ENCODE peak calls at places on chromosomes 4 and X, in four cellular contexts. One of them, this sample, is unnamed. For H3K9me3, the result is how much of the 10 kb centered on the place peaks cover.

GRCh38 chrX:26848511-26848910 is 614.6 kb downstream of the PPP4R3C start:
- DNase-seq in tibial nerve: no peak
- DNase-seq in K562: no peak
- DNase-seq in ovary: no peak
- DNase-seq in this sample: no peak

GRCh38 chrX:133191739-133192039 is 26.5 kb downstream of the TFDP3 start:
- DNase-seq in tibial nerve: no peak
- DNase-seq in K562: no peak
- DNase-seq in ovary: no peak
- DNase-seq in this sample: no peak

GRCh38 chr4:158192439-158193158 is 17.7 kb upstream of the TMEM144 start:
- DNase-seq in tibial nerve: no peak
- DNase-seq in K562: no peak
- DNase-seq in ovary: no peak
- DNase-seq in this sample: no peak

GRCh38 chr4:144456196-144456595 is 189.8 kb upstream of the HHIP start:
- DNase-seq in tibial nerve: no peak
- DNase-seq in K562: no peak
- DNase-seq in ovary: no peak
- DNase-seq in this sample: no peak

GRCh38 chrX:19739683-19740082 is 147.7 kb downstream of the SH3KBP1 start:
- DNase-seq in tibial nerve: peak
- DNase-seq in K562: peak
- DNase-seq in ovary: peak
- DNase-seq in this sample: peak

GRCh38 chr4:55396305-55397023 is 707 bp downstream of the TMEM165 start:
- DNase-seq in tibial nerve: peak
- DNase-seq in K562: peak
- DNase-seq in ovary: peak
- DNase-seq in this sample: peak

GRCh38 chr4:127846061-127846460 is 34.6 kb upstream of the PLK4 start:
- DNase-seq in tibial nerve: no peak
- DNase-seq in K562: peak
- DNase-seq in ovary: no peak
- DNase-seq in this sample: no peak

GRCh38 chr4:184598753-184599491 is 50.3 kb downstream of the CASP3 start:
- DNase-seq in tibial nerve: no peak
- DNase-seq in K562: no peak
- DNase-seq in ovary: no peak
- DNase-seq in this sample: no peak

GRCh38 chr4:102586644-102587021 is 85.5 kb downstream of the NFKB1 start:
- DNase-seq in tibial nerve: no peak
- DNase-seq in K562: no peak
- DNase-seq in ovary: no peak
- DNase-seq in this sample: no peak

GRCh38 chrX:39152106-39152649 is 350.9 kb downstream of the MID1IP1 start:
- DNase-seq in tibial nerve: no peak
- DNase-seq in K562: peak
- DNase-seq in ovary: peak
- DNase-seq in this sample: peak

GRCh38 chr4:188955066-188955465 is 815.8 kb downstream of the TRIML1 start:
- DNase-seq in tibial nerve: no peak
- DNase-seq in K562: no peak
- DNase-seq in ovary: no peak
- DNase-seq in this sample: no peak

GRCh38 chrX:18891561-18891945 is 92.4 kb downstream of the PHKA2 start:
- DNase-seq in tibial nerve: no peak
- DNase-seq in K562: no peak
- DNase-seq in ovary: no peak
- DNase-seq in this sample: no peak

GRCh38 chr4:27318740-27319139 is 458.1 kb downstream of the STIM2 start:
- DNase-seq in tibial nerve: no peak
- DNase-seq in K562: peak
- DNase-seq in ovary: no peak
- DNase-seq in this sample: peak

GRCh38 chr4:40180356-40180755 is 16.5 kb upstream of the RHOH start:
- DNase-seq in tibial nerve: no peak
- DNase-seq in K562: no peak
- DNase-seq in ovary: no peak
- DNase-seq in this sample: no peak

GRCh38 chr4:136078971-136079370 is 1453.3 kb downstream of the PCDH18 start:
- DNase-seq in tibial nerve: no peak
- DNase-seq in K562: no peak
- DNase-seq in ovary: no peak
- DNase-seq in this sample: no peak

GRCh38 chr4:110106946-110107325 is 91.5 kb downstream of the ELOVL6 start:
- DNase-seq in tibial nerve: no peak
- DNase-seq in K562: no peak
- DNase-seq in ovary: no peak
- DNase-seq in this sample: no peak

GRCh38 chr4:77818077-77818666 is 996 bp downstream of the CNOT6L start:
- DNase-seq in tibial nerve: peak
- DNase-seq in K562: peak
- DNase-seq in ovary: peak
- DNase-seq in this sample: peak

GRCh38 chr4:26194764-26195163 is 126.0 kb upstream of the RBPJ start:
- DNase-seq in tibial nerve: no peak
- DNase-seq in K562: no peak
- DNase-seq in ovary: no peak
- DNase-seq in this sample: no peak

GRCh38 chrX:44889824-44890223 is 16.8 kb downstream of the KDM6A start:
- DNase-seq in tibial nerve: no peak
- DNase-seq in K562: no peak
- DNase-seq in ovary: no peak
- DNase-seq in this sample: no peak

GRCh38 chr4:25993564-25994185 is 79.7 kb downstream of the SMIM20 start:
- DNase-seq in tibial nerve: no peak
- DNase-seq in K562: peak
- DNase-seq in ovary: no peak
- DNase-seq in this sample: peak

GRCh38 chrX:102832661-102833060 is 104.4 kb upstream of the RAB40AL start:
- DNase-seq in tibial nerve: no peak
- DNase-seq in K562: peak
- DNase-seq in ovary: no peak
- DNase-seq in this sample: no peak

GRCh38 chr4:1578301-1578781 is 105.8 kb downstream of the FAM53A start:
- DNase-seq in tibial nerve: no peak
- DNase-seq in K562: no peak
- DNase-seq in ovary: peak
- DNase-seq in this sample: peak

GRCh38 chr4:66577922-66578321 is 907.6 kb upstream of the EPHA5 start:
- DNase-seq in tibial nerve: no peak
- DNase-seq in K562: no peak
- DNase-seq in ovary: no peak
- DNase-seq in this sample: no peak

GRCh38 chrX:129449141-129449540 is 74.1 kb downstream of the SMARCA1 start:
- DNase-seq in tibial nerve: no peak
- DNase-seq in K562: peak
- DNase-seq in ovary: no peak
- DNase-seq in this sample: no peak

GRCh38 chr4:1246111-1246881 is 2.6 kb downstream of the CTBP1 start:
- DNase-seq in tibial nerve: no peak
- DNase-seq in K562: no peak
- DNase-seq in ovary: peak
- DNase-seq in this sample: peak

GRCh38 chrX:97389761-97390192 is 506.1 kb downstream of the RPA4 start:
- DNase-seq in tibial nerve: no peak
- DNase-seq in K562: no peak
- DNase-seq in ovary: no peak
- DNase-seq in this sample: no peak

GRCh38 chr4:55609393-55609821 is 17.4 kb upstream of the PDCL2 start:
- DNase-seq in tibial nerve: no peak
- DNase-seq in K562: no peak
- DNase-seq in ovary: no peak
- DNase-seq in this sample: no peak

GRCh38 chrX:121122332-121122731 is 74.9 kb downstream of the GLUD2 start:
- DNase-seq in tibial nerve: no peak
- DNase-seq in K562: no peak
- DNase-seq in ovary: no peak
- DNase-seq in this sample: no peak

GRCh38 chr4:123327846-123328447 is 68.6 kb upstream of the SPRY1 start:
- DNase-seq in tibial nerve: no peak
- DNase-seq in K562: no peak
- DNase-seq in ovary: no peak
- DNase-seq in this sample: no peak

GRCh38 chr4:123327346-123327745 is 69.2 kb upstream of the SPRY1 start:
- DNase-seq in tibial nerve: no peak
- DNase-seq in K562: no peak
- DNase-seq in ovary: no peak
- DNase-seq in this sample: no peak

GRCh38 chr4:123319639-123320038 is 77.0 kb upstream of the SPRY1 start:
- DNase-seq in tibial nerve: no peak
- DNase-seq in K562: no peak
- DNase-seq in ovary: no peak
- DNase-seq in this sample: no peak

GRCh38 chr4:123323998-123324397 is 72.6 kb upstream of the SPRY1 start:
- DNase-seq in tibial nerve: no peak
- DNase-seq in K562: no peak
- DNase-seq in ovary: no peak
- DNase-seq in this sample: no peak

GRCh38 chr4:123325241-123325681 is 71.3 kb upstream of the SPRY1 start:
- DNase-seq in tibial nerve: no peak
- DNase-seq in K562: no peak
- DNase-seq in ovary: no peak
- DNase-seq in this sample: no peak
- H3K9me3 ChIP-seq in tibial nerve: under half
- H3K9me3 ChIP-seq in K562: under half
- H3K9me3 ChIP-seq in ovary: under half
- H3K9me3 ChIP-seq in this sample: under half

GRCh38 chrX:119602701-119603255 is 3.4 kb downstream of the NKRF start:
- DNase-seq in tibial nerve: no peak
- DNase-seq in K562: no peak
- DNase-seq in ovary: no peak
- DNase-seq in this sample: no peak

GRCh38 chrX:119604778-119605177 is 1.4 kb downstream of the NKRF start:
- DNase-seq in tibial nerve: no peak
- DNase-seq in K562: peak
- DNase-seq in ovary: no peak
- DNase-seq in this sample: no peak

GRCh38 chrX:119605739-119606507 is at the start of gene NKRF:
- DNase-seq in tibial nerve: peak
- DNase-seq in K562: peak
- DNase-seq in ovary: peak
- DNase-seq in this sample: peak

GRCh38 chrX:119606508-119607389 is 525 bp upstream of the NKRF start:
- DNase-seq in tibial nerve: no peak
- DNase-seq in K562: no peak
- DNase-seq in ovary: no peak
- DNase-seq in this sample: no peak

DNA sequence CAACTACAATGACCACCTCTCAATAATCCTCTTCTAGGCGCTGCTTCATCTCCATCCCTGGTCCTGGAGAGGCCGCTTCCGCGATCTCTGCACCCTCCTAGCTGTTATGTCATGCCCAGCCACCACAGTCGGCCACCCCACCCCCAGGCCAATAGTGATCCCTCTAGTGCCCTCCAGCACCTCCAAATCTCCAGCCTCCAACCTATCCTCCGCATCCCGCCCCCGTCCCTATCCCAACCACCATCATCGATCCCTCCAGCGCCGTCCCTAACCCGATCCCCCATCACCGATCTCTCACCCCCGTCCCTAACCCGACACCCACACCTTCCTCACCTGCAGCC is 856 bp downstream of the NKRF start:
- DNase-seq in tibial nerve: peak
- DNase-seq in K562: peak
- DNase-seq in ovary: peak
- DNase-seq in this sample: peak
- H3K4me3 ChIP-seq in tibial nerve: peak
- H3K4me3 ChIP-seq in K562: peak
- H3K4me3 ChIP-seq in ovary: peak
- H3K4me3 ChIP-seq in this sample: peak

GRCh38 chr4:74109894-74110605 is 11.1 kb upstream of the CXCL2 start:
- DNase-seq in tibial nerve: no peak
- DNase-seq in K562: no peak
- DNase-seq in ovary: no peak
- DNase-seq in this sample: no peak
- H3K27ac ChIP-seq in tibial nerve: peak
- H3K27ac ChIP-seq in K562: no peak
- H3K27ac ChIP-seq in ovary: no peak
- H3K27ac ChIP-seq in this sample: no peak

GRCh38 chr4:11216520-11216919 is 212.2 kb downstream of the HS3ST1 start:
- DNase-seq in tibial nerve: no peak
- DNase-seq in K562: no peak
- DNase-seq in ovary: no peak
- DNase-seq in this sample: no peak
- H3K9me3 ChIP-seq in tibial nerve: under half
- H3K9me3 ChIP-seq in K562: under half
- H3K9me3 ChIP-seq in ovary: under half
- H3K9me3 ChIP-seq in this sample: under half

GRCh38 chr4:138055890-138056289 is 186.3 kb downstream of the SLC7A11 start:
- DNase-seq in tibial nerve: no peak
- DNase-seq in K562: no peak
- DNase-seq in ovary: no peak
- DNase-seq in this sample: no peak
- H3K4me3 ChIP-seq in tibial nerve: no peak
- H3K4me3 ChIP-seq in K562: no peak
- H3K4me3 ChIP-seq in ovary: no peak
- H3K4me3 ChIP-seq in this sample: no peak

GRCh38 chr4:153579872-153580271 is 104.2 kb upstream of the TLR2 start:
- DNase-seq in tibial nerve: no peak
- DNase-seq in K562: no peak
- DNase-seq in ovary: no peak
- DNase-seq in this sample: no peak

GRCh38 chr4:153585021-153585420 is 99.1 kb upstream of the TLR2 start:
- DNase-seq in tibial nerve: no peak
- DNase-seq in K562: no peak
- DNase-seq in ovary: no peak
- DNase-seq in this sample: no peak

GRCh38 chr4:153577053-153577452 is 107.0 kb upstream of the TLR2 start:
- DNase-seq in tibial nerve: no peak
- DNase-seq in K562: no peak
- DNase-seq in ovary: no peak
- DNase-seq in this sample: no peak

GRCh38 chr4:153579410-153579809 is 104.7 kb upstream of the TLR2 start:
- DNase-seq in tibial nerve: no peak
- DNase-seq in K562: no peak
- DNase-seq in ovary: no peak
- DNase-seq in this sample: no peak

GRCh38 chr4:153582954-153583456 is 101.1 kb upstream of the TLR2 start:
- DNase-seq in tibial nerve: no peak
- DNase-seq in K562: no peak
- DNase-seq in ovary: no peak
- DNase-seq in this sample: no peak
- H3K27ac ChIP-seq in tibial nerve: no peak
- H3K27ac ChIP-seq in K562: no peak
- H3K27ac ChIP-seq in ovary: no peak
- H3K27ac ChIP-seq in this sample: no peak

This sample was measured in WERI-Rb-1.